ENCODE peak calls at places on chromosomes 5 and 9, in four cellular contexts. One of them, this sample, is unnamed.

GRCh38 chr9:130301483-130302286 is 36.1 kb downstream of the HMCN2 start:
- DNase-seq in heart right ventricle: peak
- DNase-seq in amygdala: no peak
- DNase-seq in HEK293T: no peak
- DNase-seq in this sample: no peak

GRCh38 chr9:125993423-125993935 is 246.3 kb downstream of the PBX3 start:
- DNase-seq in heart right ventricle: no peak
- DNase-seq in amygdala: no peak
- DNase-seq in HEK293T: peak
- DNase-seq in this sample: no peak

GRCh38 chr5:153900703-153901395 is 137.9 kb downstream of the FAM114A2 start:
- DNase-seq in heart right ventricle: no peak
- DNase-seq in amygdala: no peak
- DNase-seq in HEK293T: no peak
- DNase-seq in this sample: no peak

GRCh38 chr9:70962761-70963445 is 158.5 kb downstream of the TRPM3 start:
- DNase-seq in heart right ventricle: no peak
- DNase-seq in amygdala: no peak
- DNase-seq in HEK293T: no peak
- DNase-seq in this sample: no peak

GRCh38 chr9:96460877-96461276 is 10.9 kb downstream of the HABP4 start:
- DNase-seq in heart right ventricle: no peak
- DNase-seq in amygdala: no peak
- DNase-seq in HEK293T: no peak
- DNase-seq in this sample: no peak

GRCh38 chr5:159504857-159505304 is 174.6 kb upstream of the IL12B start:
- DNase-seq in heart right ventricle: peak
- DNase-seq in amygdala: no peak
- DNase-seq in HEK293T: no peak
- DNase-seq in this sample: peak

GRCh38 chr5:39661026-39661779 is 236.4 kb upstream of the DAB2 start:
- DNase-seq in heart right ventricle: no peak
- DNase-seq in amygdala: no peak
- DNase-seq in HEK293T: no peak
- DNase-seq in this sample: no peak

GRCh38 chr5:177473461-177473991 is at the start of gene DBN1:
- DNase-seq in heart right ventricle: peak
- DNase-seq in amygdala: no peak
- DNase-seq in HEK293T: peak
- DNase-seq in this sample: no peak

GRCh38 chr5:132013006-132013689 is 1.7 kb upstream of the ACSL6 start:
- DNase-seq in heart right ventricle: no peak
- DNase-seq in amygdala: no peak
- DNase-seq in HEK293T: no peak
- DNase-seq in this sample: no peak

GRCh38 chr5:1917830-1918487 is 35.2 kb upstream of the IRX4 start:
- DNase-seq in heart right ventricle: no peak
- DNase-seq in amygdala: no peak
- DNase-seq in HEK293T: no peak
- DNase-seq in this sample: no peak

GRCh38 chr9:38486056-38486455 is 61.8 kb upstream of the IGFBPL1 start:
- DNase-seq in heart right ventricle: no peak
- DNase-seq in amygdala: no peak
- DNase-seq in HEK293T: no peak
- DNase-seq in this sample: no peak

GRCh38 chr9:98538626-98539031 is 170.1 kb downstream of the GABBR2 start:
- DNase-seq in heart right ventricle: no peak
- DNase-seq in amygdala: no peak
- DNase-seq in HEK293T: no peak
- DNase-seq in this sample: no peak

GRCh38 chr5:176365663-176366574 is 632 bp downstream of the ARL10 start:
- DNase-seq in heart right ventricle: peak
- DNase-seq in amygdala: no peak
- DNase-seq in HEK293T: peak
- DNase-seq in this sample: no peak

This sample was measured in adrenal gland.